ENCODE peak calls at places on chromosomes 13 and 19, in four cellular contexts. N is RWPE1, W is skeletal muscle cell, M is NCI-H774. P is an unnamed sample.

GRCh38 chr13:50589651-50590054 is 253.8 kb downstream of the DLEU7 start:
- DNase-seq in N (peak), M (no peak), W (peak), P (peak)

GRCh38 chr13:27533155-27533643 is 82.8 kb upstream of the MTIF3 start:
- DNase-seq in W (peak), N (peak), M (peak), P (peak)

GRCh38 chr19:46320559-46320958 is 23.7 kb downstream of the HIF3A start:
- DNase-seq in N (no peak), M (no peak), W (no peak), P (no peak)

GRCh38 chr13:110471833-110472162 is 89.7 kb downstream of the RAB20 start:
- DNase-seq in W (no peak), N (no peak), M (no peak), P (no peak)

GRCh38 chr13:101916108-101916757 is 463.8 kb downstream of the ITGBL1 start:
- DNase-seq in W (no peak), N (no peak), M (peak), P (no peak)

GRCh38 chr19:15508035-15508710 is at the start of gene CYP4F22:
- DNase-seq in N (no peak), M (no peak), W (no peak), P (no peak)

GRCh38 chr13:30868806-30869470 is 37.1 kb upstream of the MEDAG start:
- DNase-seq in W (no peak), N (no peak), M (no peak), P (no peak)

GRCh38 chr13:21100994-21101757 is 39.8 kb upstream of the LATS2 start:
- DNase-seq in W (no peak), M (no peak), N (no peak), P (no peak)

GRCh38 chr19:1466461-1467227 is 12.4 kb downstream of the C19orf25 start:
- DNase-seq in W (no peak), N (no peak), M (no peak), P (no peak)

GRCh38 chr13:92225861-92226260 is 827.4 kb downstream of the GPC5 start:
- DNase-seq in M (no peak), W (no peak), N (no peak), P (no peak)

GRCh38 chr19:9842834-9843625 is 7.9 kb downstream of the PIN1 start:
- DNase-seq in W (no peak), N (no peak), M (no peak), P (no peak)

GRCh38 chr19:1206733-1207301 is 1.2 kb downstream of the STK11 start:
- DNase-seq in M (no peak), N (no peak), W (no peak), P (no peak)

GRCh38 chr13:82803341-82803740 is 1078.9 kb downstream of the SLITRK1 start:
- DNase-seq in W (peak), N (no peak), M (no peak), P (no peak)

GRCh38 chr13:67421475-67421874 is 191.3 kb upstream of the PCDH9 start:
- DNase-seq in W (no peak), N (no peak), M (no peak), P (no peak)

GRCh38 chr13:34025746-34026145 is 207.8 kb downstream of the RFC3 start:
- DNase-seq in W (peak), M (no peak), N (peak), P (no peak)

GRCh38 chr13:87669379-87669978 is 1.7 kb upstream of the SLITRK5 start:
- DNase-seq in W (no peak), N (no peak), M (no peak), P (no peak)

GRCh38 chr19:55958356-55958755 is 10.7 kb downstream of the NLRP8 start:
- DNase-seq in N (no peak), W (no peak), M (no peak), P (no peak)

GRCh38 chr13:109868583-109869311 is 82.4 kb upstream of the IRS2 start:
- DNase-seq in W (no peak), N (peak), M (peak), P (no peak)

GRCh38 chr19:50000038-50000890 is 24.9 kb downstream of the VRK3 start:
- DNase-seq in W (no peak), M (no peak), N (no peak), P (no peak)

GRCh38 chr13:98879965-98880364 is 97.9 kb downstream of the DOCK9 start:
- DNase-seq in W (no peak), M (peak), N (no peak), P (no peak)

GRCh38 chr19:49684251-49684982 is 5.0 kb upstream of the ADM5 start:
- DNase-seq in W (no peak), N (no peak), M (no peak), P (no peak)

GRCh38 chr13:77696006-77696862 is 1.3 kb upstream of the SLAIN1 start:
- DNase-seq in W (no peak), M (no peak), N (no peak), P (no peak)

GRCh38 chr13:106117035-106117434 is 418.4 kb downstream of the EFNB2 start:
- DNase-seq in M (no peak), W (no peak), N (peak), P (no peak)

GRCh38 chr19:12833747-12834417 is 497 bp downstream of the RTBDN start:
- DNase-seq in M (peak), N (peak), W (no peak), P (no peak)

GRCh38 chr19:13164370-13165090 is 14.3 kb downstream of the IER2 start:
- DNase-seq in N (peak), W (no peak), M (peak), P (no peak)

GRCh38 chr13:41554626-41555386 is 97.5 kb downstream of the RGCC start:
- DNase-seq in M (no peak), N (no peak), W (no peak), P (no peak)

GRCh38 chr13:89514534-89515312 is 1832.8 kb upstream of the MIR17HG start:
- DNase-seq in W (peak), N (peak), M (peak), P (peak)

GRCh38 chr13:48110930-48111721 is 16.2 kb upstream of the MED4 start:
- DNase-seq in W (no peak), M (no peak), N (no peak), P (no peak)

GRCh38 chr13:21826214-21827015 is 155.5 kb downstream of the FGF9 start:
- DNase-seq in N (no peak), M (no peak), W (no peak), P (no peak)

GRCh38 chr13:46341112-46341711 is 45.8 kb downstream of the RUBCNL start:
- DNase-seq in N (no peak), W (peak), M (no peak), P (peak)

GRCh38 chr13:110575322-110576069 is 14.0 kb upstream of the RAB20 start:
- DNase-seq in W (no peak), M (peak), N (no peak), P (no peak)

GRCh38 chr13:78102121-78102677 is 183.6 kb upstream of the EDNRB start:
- DNase-seq in N (no peak), W (peak), M (no peak), P (peak)

GRCh38 chr19:2720777-2721569 is at the start of gene DIRAS1:
- DNase-seq in M (no peak), W (no peak), N (no peak), P (no peak)

GRCh38 chr13:105196052-105196451 is 1339.4 kb downstream of the EFNB2 start:
- DNase-seq in M (no peak), N (no peak), W (no peak), P (no peak)

GRCh38 chr13:33649212-33649917 is 168.6 kb upstream of the RFC3 start:
- DNase-seq in M (peak), N (no peak), W (no peak), P (no peak)

GRCh38 chr19:46179076-46179740 is 31.2 kb downstream of the IGFL2 start:
- DNase-seq in W (no peak), N (no peak), M (no peak), P (no peak)

GRCh38 chr13:99677388-99677951 is 176.2 kb downstream of the TM9SF2 start:
- DNase-seq in M (no peak), N (no peak), W (no peak), P (peak)

GRCh38 chr13:91375119-91375729 is 23.2 kb upstream of the GPC5 start:
- DNase-seq in W (no peak), N (peak), M (no peak), P (no peak)